ENCODE peak calls at places on chromosomes 2 and 18, in four cellular contexts. One of them, this sample, is unnamed. For H3K27me3, the result is how much of the 10 kb centered on the place peaks cover.

GRCh38 chr2:30711646-30712085 is 95.6 kb downstream of the CAPN13 start:
- DNase-seq in suprapubic skin: peak
- DNase-seq in SK-N-SH: peak
- DNase-seq in endothelial cell of umbilical vein: peak
- DNase-seq in this sample: peak

GRCh38 chr2:151518802-151519201 is 109.1 kb downstream of the RIF1 start:
- DNase-seq in SK-N-SH: no peak
- DNase-seq in endothelial cell of umbilical vein: peak
- DNase-seq in suprapubic skin: no peak
- DNase-seq in this sample: no peak

GRCh38 chr2:230925879-230926765 is 1.1 kb upstream of the GPR55 start:
- DNase-seq in SK-N-SH: no peak
- DNase-seq in endothelial cell of umbilical vein: no peak
- DNase-seq in suprapubic skin: peak
- DNase-seq in this sample: no peak

GRCh38 chr2:204340511-204340910 is 204.8 kb upstream of the PARD3B start:
- DNase-seq in SK-N-SH: no peak
- DNase-seq in endothelial cell of umbilical vein: no peak
- DNase-seq in suprapubic skin: no peak
- DNase-seq in this sample: no peak

GRCh38 chr18:8439091-8439490 is 170.1 kb upstream of the RAB12 start:
- DNase-seq in endothelial cell of umbilical vein: no peak
- DNase-seq in suprapubic skin: no peak
- DNase-seq in SK-N-SH: no peak
- DNase-seq in this sample: no peak

GRCh38 chr2:28393115-28393836 is 618 bp downstream of the FOSL2 start:
- DNase-seq in endothelial cell of umbilical vein: peak
- DNase-seq in SK-N-SH: peak
- DNase-seq in suprapubic skin: no peak
- DNase-seq in this sample: peak

GRCh38 chr2:211126256-211126655 is 569.9 kb downstream of the CPS1 start:
- DNase-seq in SK-N-SH: no peak
- DNase-seq in endothelial cell of umbilical vein: no peak
- DNase-seq in suprapubic skin: no peak
- DNase-seq in this sample: no peak

GRCh38 chr2:65562890-65563289 is 130.5 kb upstream of the SPRED2 start:
- DNase-seq in suprapubic skin: no peak
- DNase-seq in endothelial cell of umbilical vein: no peak
- DNase-seq in SK-N-SH: no peak
- DNase-seq in this sample: no peak

GRCh38 chr2:98333922-98334321 is 12.3 kb upstream of the CNGA3 start:
- DNase-seq in suprapubic skin: no peak
- DNase-seq in endothelial cell of umbilical vein: no peak
- DNase-seq in SK-N-SH: no peak
- DNase-seq in this sample: no peak

GRCh38 chr2:68715353-68716041 is 19.1 kb upstream of the ARHGAP25 start:
- DNase-seq in suprapubic skin: no peak
- DNase-seq in endothelial cell of umbilical vein: peak
- DNase-seq in SK-N-SH: peak
- DNase-seq in this sample: peak

GRCh38 chr2:212170382-212170781 is 368.2 kb downstream of the ERBB4 start:
- DNase-seq in endothelial cell of umbilical vein: no peak
- DNase-seq in SK-N-SH: no peak
- DNase-seq in suprapubic skin: no peak
- DNase-seq in this sample: no peak

GRCh38 chr2:121689356-121689755 is 40.1 kb upstream of the CLASP1 start:
- DNase-seq in SK-N-SH: peak
- DNase-seq in suprapubic skin: no peak
- DNase-seq in endothelial cell of umbilical vein: peak
- DNase-seq in this sample: peak

GRCh38 chr2:65465124-65465523 is 32.7 kb upstream of the SPRED2 start:
- DNase-seq in endothelial cell of umbilical vein: no peak
- DNase-seq in suprapubic skin: no peak
- DNase-seq in SK-N-SH: no peak
- DNase-seq in this sample: no peak

GRCh38 chr18:50793641-50794565 is 25.9 kb downstream of the MRO start:
- DNase-seq in suprapubic skin: no peak
- DNase-seq in SK-N-SH: no peak
- DNase-seq in endothelial cell of umbilical vein: no peak
- DNase-seq in this sample: no peak

GRCh38 chr2:1512321-1513289 is 99.3 kb downstream of the TPO start:
- DNase-seq in suprapubic skin: peak
- DNase-seq in endothelial cell of umbilical vein: no peak
- DNase-seq in SK-N-SH: no peak
- DNase-seq in this sample: no peak

GRCh38 chr2:130735200-130735599 is 6.3 kb downstream of the GPR148 start:
- DNase-seq in SK-N-SH: no peak
- DNase-seq in endothelial cell of umbilical vein: no peak
- DNase-seq in suprapubic skin: no peak
- DNase-seq in this sample: no peak

GRCh38 chr2:226583715-226584114 is 215.9 kb downstream of the IRS1 start:
- DNase-seq in endothelial cell of umbilical vein: peak
- DNase-seq in suprapubic skin: no peak
- DNase-seq in SK-N-SH: no peak
- DNase-seq in this sample: no peak

GRCh38 chr18:24466766-24467165 is 6.3 kb downstream of the HRH4 start:
- DNase-seq in endothelial cell of umbilical vein: no peak
- DNase-seq in SK-N-SH: no peak
- DNase-seq in suprapubic skin: no peak
- DNase-seq in this sample: no peak

GRCh38 chr2:157367704-157368103 is 42.1 kb upstream of the ERMN start:
- DNase-seq in suprapubic skin: no peak
- DNase-seq in SK-N-SH: no peak
- DNase-seq in endothelial cell of umbilical vein: no peak
- DNase-seq in this sample: no peak

GRCh38 chr2:108396845-108397244 is 19.1 kb downstream of the SULT1C4 start:
- DNase-seq in suprapubic skin: no peak
- DNase-seq in endothelial cell of umbilical vein: peak
- DNase-seq in SK-N-SH: no peak
- DNase-seq in this sample: peak

GRCh38 chr18:30622104-30622503 is 420.4 kb downstream of the DSC3 start:
- DNase-seq in endothelial cell of umbilical vein: no peak
- DNase-seq in suprapubic skin: no peak
- DNase-seq in SK-N-SH: no peak
- DNase-seq in this sample: no peak

GRCh38 chr2:127096718-127097470 is 10.1 kb downstream of the BIN1 start:
- DNase-seq in SK-N-SH: no peak
- DNase-seq in endothelial cell of umbilical vein: no peak
- DNase-seq in suprapubic skin: no peak
- DNase-seq in this sample: no peak

GRCh38 chr2:144014108-144014507 is 505.8 kb downstream of the ZEB2 start:
- DNase-seq in endothelial cell of umbilical vein: no peak
- DNase-seq in suprapubic skin: no peak
- DNase-seq in SK-N-SH: no peak
- DNase-seq in this sample: no peak

GRCh38 chr2:192128655-192129054 is 66.1 kb downstream of the TMEFF2 start:
- DNase-seq in endothelial cell of umbilical vein: no peak
- DNase-seq in SK-N-SH: no peak
- DNase-seq in suprapubic skin: no peak
- DNase-seq in this sample: no peak

GRCh38 chr2:79717364-79718007 is 204.6 kb downstream of the CTNNA2 start:
- DNase-seq in endothelial cell of umbilical vein: no peak
- DNase-seq in suprapubic skin: no peak
- DNase-seq in SK-N-SH: no peak
- DNase-seq in this sample: no peak

GRCh38 chr2:37916512-37917082 is 8.5 kb upstream of the RMDN2 start:
- DNase-seq in SK-N-SH: no peak
- DNase-seq in suprapubic skin: no peak
- DNase-seq in endothelial cell of umbilical vein: peak
- DNase-seq in this sample: no peak

GRCh38 chr2:119106301-119106897 is 52.2 kb downstream of the C1QL2 start:
- DNase-seq in SK-N-SH: no peak
- DNase-seq in suprapubic skin: no peak
- DNase-seq in endothelial cell of umbilical vein: no peak
- DNase-seq in this sample: no peak

GRCh38 chr18:80023173-80023572 is 11.1 kb upstream of the RBFA start:
- DNase-seq in suprapubic skin: no peak
- DNase-seq in SK-N-SH: no peak
- DNase-seq in endothelial cell of umbilical vein: no peak
- DNase-seq in this sample: no peak

GRCh38 chr2:30421551-30422436 is 25.3 kb upstream of the LCLAT1 start:
- DNase-seq in endothelial cell of umbilical vein: no peak
- DNase-seq in suprapubic skin: no peak
- DNase-seq in SK-N-SH: peak
- DNase-seq in this sample: peak

GRCh38 chr2:160337728-160338127 is 137.7 kb upstream of the ITGB6 start:
- DNase-seq in endothelial cell of umbilical vein: no peak
- DNase-seq in SK-N-SH: no peak
- DNase-seq in suprapubic skin: no peak
- DNase-seq in this sample: no peak

GRCh38 chr2:238251331-238251730 is 11.5 kb upstream of the HES6 start:
- DNase-seq in suprapubic skin: no peak
- DNase-seq in SK-N-SH: no peak
- DNase-seq in endothelial cell of umbilical vein: no peak
- DNase-seq in this sample: no peak

GRCh38 chr2:64873472-64873924 is 115.7 kb upstream of the SLC1A4 start:
- DNase-seq in SK-N-SH: peak
- DNase-seq in suprapubic skin: peak
- DNase-seq in endothelial cell of umbilical vein: peak
- DNase-seq in this sample: peak

DNA sequence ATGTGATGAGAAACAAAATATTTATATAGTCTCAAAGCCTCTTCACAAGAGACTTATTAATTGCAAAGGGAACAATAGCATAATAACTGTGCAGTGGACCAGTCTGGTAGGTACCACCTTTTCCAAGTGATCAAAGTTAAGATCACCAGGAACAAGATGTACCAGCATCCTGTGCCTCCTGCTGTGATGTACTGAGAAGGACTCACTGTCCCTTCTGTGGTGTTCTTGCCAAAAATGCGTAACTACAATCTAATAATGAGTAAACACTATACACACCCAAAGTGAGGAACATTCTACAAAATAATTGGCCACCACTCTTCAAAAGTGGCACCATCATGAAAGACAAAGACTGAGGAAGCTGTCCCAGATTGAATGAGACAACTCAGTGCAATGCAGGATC is 14.5 kb downstream of the GNLY start:
- DNase-seq in suprapubic skin: no peak
- DNase-seq in endothelial cell of umbilical vein: no peak
- DNase-seq in SK-N-SH: no peak
- DNase-seq in this sample: no peak
- H3K27me3 ChIP-seq in suprapubic skin: under half
- H3K27me3 ChIP-seq in endothelial cell of umbilical vein: under half
- H3K27me3 ChIP-seq in SK-N-SH: under half
- H3K27me3 ChIP-seq in this sample: under half

DNA sequence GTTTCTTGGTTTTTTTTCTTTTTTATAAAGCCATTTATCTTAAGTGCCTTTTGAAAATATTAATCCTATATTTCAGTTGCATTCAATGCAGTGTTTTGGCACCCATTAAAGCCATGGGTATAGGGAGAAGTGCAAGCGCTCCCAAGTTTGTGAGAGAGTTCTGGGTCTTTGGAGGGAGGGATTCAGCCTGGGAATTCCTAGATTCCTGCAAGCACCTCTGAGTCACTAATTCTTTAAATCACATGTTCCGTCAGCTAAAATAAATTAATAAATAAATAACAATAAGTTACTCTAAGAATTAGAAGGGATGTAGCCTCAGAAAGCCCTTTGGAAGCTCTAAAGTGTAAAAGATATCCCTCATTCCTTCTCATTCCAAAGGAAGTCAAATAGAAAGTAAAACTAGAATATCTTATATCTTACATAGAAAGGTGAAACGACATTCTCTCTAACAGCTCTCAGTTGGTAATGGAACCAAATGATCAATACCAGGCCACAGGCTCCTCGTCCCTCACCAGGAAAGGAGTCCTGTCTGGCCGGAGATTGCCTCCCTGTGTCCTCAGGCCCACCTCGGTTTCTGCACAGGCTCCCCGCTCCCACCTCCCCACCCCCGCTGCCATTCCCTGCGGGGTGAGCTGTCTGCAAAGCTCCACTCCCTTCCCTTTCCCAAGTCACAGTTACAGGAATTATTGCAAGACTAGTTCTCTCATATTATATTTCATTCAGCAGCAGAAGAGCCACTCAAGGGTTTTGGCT is 222.3 kb upstream of the RBBP8 start:
- DNase-seq in SK-N-SH: peak
- DNase-seq in suprapubic skin: no peak
- DNase-seq in endothelial cell of umbilical vein: peak
- DNase-seq in this sample: no peak
- H3K4me3 ChIP-seq in SK-N-SH: peak
- H3K4me3 ChIP-seq in suprapubic skin: peak
- H3K4me3 ChIP-seq in endothelial cell of umbilical vein: peak
- H3K4me3 ChIP-seq in this sample: no peak

GRCh38 chr2:26561918-26562810 is 79.0 kb downstream of the CIB4 start:
- DNase-seq in SK-N-SH: peak
- DNase-seq in suprapubic skin: peak
- DNase-seq in endothelial cell of umbilical vein: peak
- DNase-seq in this sample: peak
- H3K27me3 ChIP-seq in SK-N-SH: half or more
- H3K27me3 ChIP-seq in suprapubic skin: half or more
- H3K27me3 ChIP-seq in endothelial cell of umbilical vein: under half
- H3K27me3 ChIP-seq in this sample: under half

GRCh38 chr2:158685646-158686045 is 109.5 kb upstream of the DAPL1 start:
- DNase-seq in endothelial cell of umbilical vein: no peak
- DNase-seq in SK-N-SH: no peak
- DNase-seq in suprapubic skin: no peak
- DNase-seq in this sample: no peak

GRCh38 chr2:158688722-158689121 is 106.4 kb upstream of the DAPL1 start:
- DNase-seq in suprapubic skin: no peak
- DNase-seq in SK-N-SH: no peak
- DNase-seq in endothelial cell of umbilical vein: no peak
- DNase-seq in this sample: no peak

GRCh38 chr2:158687315-158687714 is 107.8 kb upstream of the DAPL1 start:
- DNase-seq in suprapubic skin: no peak
- DNase-seq in endothelial cell of umbilical vein: no peak
- DNase-seq in SK-N-SH: no peak
- DNase-seq in this sample: no peak

GRCh38 chr2:158681816-158682215 is 113.3 kb upstream of the DAPL1 start:
- DNase-seq in SK-N-SH: no peak
- DNase-seq in endothelial cell of umbilical vein: no peak
- DNase-seq in suprapubic skin: no peak
- DNase-seq in this sample: no peak

DNA sequence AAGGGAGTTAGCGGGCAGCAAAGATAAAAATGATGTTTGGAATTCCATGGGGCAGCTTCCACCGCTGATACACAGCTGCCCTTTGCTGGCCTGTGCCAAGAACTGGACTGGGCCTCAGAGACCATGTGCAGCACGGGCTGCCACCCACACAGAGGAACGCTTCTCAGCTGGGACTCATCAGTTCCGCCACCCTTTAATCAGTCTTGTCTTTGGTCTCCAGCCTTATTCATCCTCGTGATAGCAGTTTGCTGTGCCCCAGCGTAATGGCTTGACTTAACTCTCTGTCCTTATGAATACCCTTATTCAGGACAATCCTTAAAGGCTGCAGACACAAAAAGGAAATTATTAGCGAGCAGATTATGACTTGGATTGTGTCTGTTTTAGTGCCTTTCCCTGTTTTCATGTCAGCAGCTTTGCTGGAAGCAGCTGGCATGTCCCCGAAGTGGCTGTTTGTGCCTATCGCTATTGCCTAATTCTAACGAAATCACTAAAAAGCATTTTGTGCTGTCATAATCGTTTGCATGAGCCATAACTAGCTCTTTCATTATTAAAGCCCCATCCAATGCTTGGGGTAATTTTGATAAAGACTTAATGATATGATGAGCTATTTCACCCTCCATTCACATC is 108.8 kb upstream of the DAPL1 start:
- DNase-seq in SK-N-SH: peak
- DNase-seq in endothelial cell of umbilical vein: no peak
- DNase-seq in suprapubic skin: no peak
- DNase-seq in this sample: no peak
- H3K4me3 ChIP-seq in SK-N-SH: no peak
- H3K4me3 ChIP-seq in endothelial cell of umbilical vein: no peak
- H3K4me3 ChIP-seq in suprapubic skin: no peak
- H3K4me3 ChIP-seq in this sample: no peak

This sample was measured in BE2C.